ENCODE peak calls at places on chromosomes 16 and 17, in five cellular contexts. H is PC-3, M is GM23338, Q is heart left ventricle, I is tibial artery. Z is an unnamed sample.

GRCh38 chr16:69812213-69813014 is 50.3 kb downstream of the WWP2 start:
- DNase-seq in I (no peak), H (peak), Q (no peak), M (no peak), Z (no peak)

GRCh38 chr17:48420823-48421222 is 9.2 kb downstream of the SKAP1 start:
- DNase-seq in I (no peak), M (no peak), H (no peak), Q (no peak), Z (no peak)

GRCh38 chr16:3951861-3952332 is 71.4 kb upstream of the CREBBP start:
- DNase-seq in H (no peak), I (no peak), Q (no peak), M (no peak), Z (no peak)

GRCh38 chr16:57392694-57393093 is 11.9 kb upstream of the CCL17 start:
- DNase-seq in M (no peak), Q (no peak), H (peak), I (no peak), Z (no peak)

GRCh38 chr16:48378276-48378675 is 6.9 kb downstream of the SIAH1 start:
- DNase-seq in M (no peak), H (no peak), Q (no peak), I (no peak), Z (no peak)

GRCh38 chr17:67469208-67469980 is 92.3 kb downstream of the PITPNC1 start:
- DNase-seq in Q (no peak), M (peak), H (no peak), I (no peak), Z (peak)

GRCh38 chr17:74493381-74493833 is 27.0 kb downstream of the CD300A start:
- DNase-seq in I (peak), M (peak), H (peak), Q (peak), Z (peak)

GRCh38 chr17:75078097-75079022 is 9.4 kb upstream of the SLC16A5 start:
- DNase-seq in M (no peak), H (peak), Q (no peak), I (no peak), Z (no peak)

GRCh38 chr16:396605-397004 is 394 bp upstream of the NME4 start:
- DNase-seq in Q (peak), H (peak), I (no peak), M (peak), Z (peak)

GRCh38 chr17:50681260-50682200 is 26.2 kb downstream of the ANKRD40 start:
- DNase-seq in M (peak), H (peak), Q (peak), I (peak), Z (peak)

GRCh38 chr16:80526418-80527061 is 14.3 kb upstream of the DYNLRB2 start:
- DNase-seq in Q (peak), H (peak), M (peak), I (no peak), Z (peak)

GRCh38 chr17:83145358-83145738 is 65.9 kb downstream of the METRNL start:
- DNase-seq in M (no peak), I (no peak), H (no peak), Q (no peak), Z (no peak)

GRCh38 chr16:21169249-21169981 is 10.9 kb downstream of the LDAF1 start:
- DNase-seq in M (no peak), Q (no peak), H (no peak), I (no peak), Z (no peak)

GRCh38 chr17:5817475-5818395 is 233.4 kb upstream of the NLRP1 start:
- DNase-seq in I (no peak), Q (no peak), M (no peak), H (no peak), Z (no peak)

GRCh38 chr17:78356163-78356713 is 3.6 kb downstream of the SOCS3 start:
- DNase-seq in I (no peak), H (peak), Q (no peak), M (peak), Z (peak)

GRCh38 chr16:19595043-19595767 is 39.7 kb downstream of the VPS35L start:
- DNase-seq in M (no peak), Q (peak), H (peak), I (no peak), Z (peak)

GRCh38 chr16:25108054-25108453 is 3.5 kb upstream of the LCMT1 start:
- DNase-seq in M (peak), I (no peak), Q (no peak), H (peak), Z (no peak)

GRCh38 chr17:69339937-69340336 is 13.0 kb upstream of the ABCA5 start:
- DNase-seq in Q (no peak), I (no peak), H (peak), M (no peak), Z (no peak)

GRCh38 chr16:68062910-68063393 is 22.2 kb upstream of the NFATC3 start:
- DNase-seq in Q (no peak), H (no peak), I (no peak), M (no peak), Z (no peak)

GRCh38 chr17:77424585-77425344 is 284.0 kb downstream of the SEC14L1 start:
- DNase-seq in I (peak), H (no peak), M (no peak), Q (peak), Z (peak)

GRCh38 chr16:58501242-58502131 is 1.5 kb downstream of the NDRG4 start:
- DNase-seq in Q (no peak), M (peak), H (no peak), I (no peak), Z (peak)

GRCh38 chr17:66713533-66714042 is 121.3 kb upstream of the CACNG5 start:
- DNase-seq in M (no peak), H (no peak), Q (no peak), I (no peak), Z (no peak)

GRCh38 chr16:30956601-30957455 is 726 bp upstream of the SETD1A start:
- DNase-seq in I (peak), Q (peak), H (peak), M (peak), Z (peak)

GRCh38 chr16:68355447-68356248 is 44.8 kb downstream of the PRMT7 start:
- DNase-seq in M (peak), Q (no peak), I (no peak), H (no peak), Z (no peak)

DNA sequence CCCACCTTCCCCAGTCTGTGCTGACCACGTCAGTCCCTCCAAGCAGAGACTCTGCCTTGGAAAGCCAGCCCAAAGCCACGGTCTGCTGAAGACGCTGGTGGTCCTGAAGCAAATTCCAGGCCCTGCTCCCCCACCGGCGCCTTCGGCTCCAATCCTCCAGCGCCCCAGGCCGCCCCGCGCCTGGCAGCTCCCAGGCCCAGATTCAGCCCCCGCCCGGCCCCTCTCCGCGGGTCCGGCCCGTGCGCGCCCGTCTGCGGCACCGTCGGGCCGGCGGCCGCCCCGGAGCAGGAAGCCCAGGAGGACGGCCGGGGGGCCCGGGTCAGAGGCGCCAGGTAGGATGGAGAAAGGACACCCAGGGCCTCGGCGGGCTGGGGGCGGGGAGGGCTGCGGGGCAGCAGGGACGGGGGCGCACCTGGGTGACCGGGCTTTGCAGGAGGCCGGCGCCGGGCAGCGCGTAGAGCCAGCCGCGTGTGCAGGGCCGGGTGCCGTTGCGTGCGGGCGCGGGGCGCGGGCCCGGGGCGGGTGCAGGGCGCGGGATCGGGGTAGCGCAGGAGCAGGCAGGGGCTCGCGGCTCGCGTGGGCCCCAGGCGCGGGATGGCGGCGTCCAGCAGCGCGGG is 621 bp upstream of the SLC22A31 start:
- DNase-seq in I (no peak), Q (no peak), M (peak), H (no peak), Z (no peak)
- H3K4me3 ChIP-seq in I (peak), Q (no peak), M (peak), H (peak), Z (peak)

GRCh38 chr17:4715071-4715749 is 4.8 kb downstream of the ARRB2 start:
- DNase-seq in I (no peak), M (no peak), H (no peak), Q (no peak), Z (no peak)
- H3K4me3 ChIP-seq in I (no peak), M (no peak), H (no peak), Q (no peak), Z (no peak)

GRCh38 chr17:4607773-4608187 is 23.5 kb downstream of the SMTNL2 start:
- DNase-seq in M (no peak), I (peak), H (no peak), Q (peak), Z (peak)
- H3K4me3 ChIP-seq in M (no peak), I (no peak), H (no peak), Q (no peak), Z (no peak)

DNA sequence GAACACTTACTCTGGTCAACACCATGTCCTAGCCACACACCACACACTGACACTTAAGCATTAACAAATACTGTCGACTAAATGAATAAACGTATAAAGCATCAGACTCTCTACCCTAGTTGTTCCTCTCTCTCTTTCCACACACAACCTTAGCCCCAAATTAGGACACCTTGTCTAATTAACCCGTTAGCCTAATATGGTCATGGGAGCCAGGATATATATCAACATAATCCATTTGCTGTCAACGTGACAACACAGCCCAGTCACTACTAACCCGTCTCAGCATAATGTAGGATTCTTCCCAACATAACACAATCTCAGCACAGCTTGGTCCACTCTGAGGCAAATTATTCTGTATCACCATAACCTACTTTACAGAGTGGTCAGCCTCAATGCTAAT is 2.2 kb downstream of the DVL2 start:
- DNase-seq in Q (no peak), H (peak), I (no peak), M (no peak), Z (no peak)
- H3K4me3 ChIP-seq in Q (no peak), H (peak), I (no peak), M (peak), Z (no peak)

GRCh38 chr17:1095093-1095852 is 84.5 kb downstream of the ABR start:
- DNase-seq in H (no peak), I (peak), M (no peak), Q (no peak), Z (no peak)
- H3K4me3 ChIP-seq in H (no peak), I (no peak), M (no peak), Q (no peak), Z (no peak)

GRCh38 chr17:17944743-17945142 is 27.5 kb downstream of the TOM1L2 start:
- DNase-seq in H (no peak), I (no peak), M (no peak), Q (no peak), Z (no peak)
- H3K4me3 ChIP-seq in H (no peak), I (no peak), M (no peak), Q (no peak), Z (no peak)

GRCh38 chr17:4314618-4315017 is 50.8 kb upstream of the ANKFY1 start:
- DNase-seq in M (no peak), I (no peak), Q (no peak), H (no peak), Z (no peak)

GRCh38 chr17:4307179-4307930 is 43.6 kb upstream of the ANKFY1 start:
- DNase-seq in M (peak), I (no peak), Q (no peak), H (no peak), Z (no peak)

GRCh38 chr17:4314179-4314578 is 50.4 kb upstream of the ANKFY1 start:
- DNase-seq in M (no peak), Q (no peak), I (no peak), H (no peak), Z (no peak)

GRCh38 chr17:4313482-4314114 is 49.8 kb upstream of the ANKFY1 start:
- DNase-seq in M (no peak), H (no peak), Q (no peak), I (no peak), Z (no peak)

GRCh38 chr17:4310349-4311060 is 46.7 kb upstream of the ANKFY1 start:
- DNase-seq in M (peak), H (no peak), I (no peak), Q (peak), Z (peak)
- H3K4me3 ChIP-seq in M (no peak), H (no peak), I (no peak), Q (no peak), Z (no peak)

GRCh38 chr16:72311426-72311825 is 139.5 kb upstream of the PMFBP1 start:
- DNase-seq in Q (no peak), M (no peak), I (no peak), H (no peak), Z (no peak)

GRCh38 chr16:72313903-72314302 is 141.9 kb upstream of the PMFBP1 start:
- DNase-seq in Q (no peak), M (no peak), I (no peak), H (no peak), Z (no peak)

GRCh38 chr16:72312862-72313261 is 140.9 kb upstream of the PMFBP1 start:
- DNase-seq in Q (no peak), I (no peak), M (peak), H (no peak), Z (no peak)

DNA sequence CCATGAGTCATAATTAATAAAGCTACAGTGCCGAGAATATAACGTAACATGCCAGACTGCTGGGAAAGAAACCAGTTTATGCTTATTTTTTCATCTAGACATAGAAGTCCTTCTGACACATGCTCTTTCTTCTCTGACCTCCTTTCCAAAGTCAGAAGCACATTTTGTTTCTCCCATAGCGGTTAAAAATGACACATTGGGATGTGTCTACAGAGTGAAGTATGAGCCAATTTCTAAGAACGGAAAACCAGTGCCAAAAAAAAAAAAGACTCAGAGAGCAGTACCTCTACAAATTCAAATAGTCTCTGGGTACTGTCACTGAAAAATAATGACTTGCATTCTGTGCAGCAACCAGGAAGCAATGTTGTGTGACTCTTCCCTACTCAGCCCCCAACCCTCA is 145.4 kb upstream of the PMFBP1 start:
- DNase-seq in H (no peak), M (no peak), Q (no peak), I (no peak), Z (no peak)
- H3K4me3 ChIP-seq in H (no peak), M (no peak), Q (no peak), I (no peak), Z (no peak)

GRCh38 chr16:23148513-23149266 is 562 bp downstream of the USP31 start:
- DNase-seq in Q (peak), I (peak), H (peak), M (peak), Z (peak)

GRCh38 chr16:23147666-23148065 is 1.6 kb downstream of the USP31 start:
- DNase-seq in M (no peak), Q (no peak), I (no peak), H (no peak), Z (no peak)

GRCh38 chr16:23148166-23148512 is 1.1 kb downstream of the USP31 start:
- DNase-seq in Q (no peak), I (no peak), M (no peak), H (peak), Z (no peak)

GRCh38 chr16:23145608-23146007 is 3.6 kb downstream of the USP31 start:
- DNase-seq in I (no peak), Q (no peak), M (peak), H (peak), Z (no peak)

DNA sequence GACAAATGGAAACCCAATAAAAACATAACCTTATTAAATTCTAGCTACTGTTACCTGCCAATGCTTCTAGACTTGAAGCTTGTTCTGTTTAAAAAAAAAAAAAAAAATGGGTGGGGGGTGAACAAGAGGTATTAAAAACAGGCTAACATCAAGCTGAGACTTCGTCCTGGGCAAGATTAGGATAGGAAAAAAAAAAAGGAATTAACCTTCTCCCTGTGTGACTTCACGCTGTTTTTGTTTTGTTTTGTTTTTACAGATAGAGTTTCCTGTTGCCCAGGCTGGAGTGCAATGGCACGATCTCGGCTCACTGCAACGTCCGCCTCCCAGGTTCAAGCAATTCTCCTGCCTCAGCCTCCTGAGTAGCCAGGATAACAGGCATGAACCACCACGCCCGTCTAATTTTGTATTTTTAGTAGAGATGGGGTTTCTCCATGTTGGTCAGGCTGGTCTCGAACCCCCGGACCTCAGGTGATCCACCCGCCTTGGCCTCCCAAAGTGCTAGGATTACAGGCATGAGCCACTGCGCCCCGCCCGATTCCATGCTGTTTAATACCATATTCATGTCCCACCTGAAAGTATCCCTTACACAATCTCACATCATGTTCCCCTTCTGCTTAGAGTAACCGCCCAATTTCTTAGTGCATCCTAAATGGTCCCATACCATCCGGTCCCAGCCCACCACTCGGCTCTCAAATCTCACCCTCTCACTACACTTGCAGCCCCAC is 2.2 kb downstream of the USP31 start:
- DNase-seq in Q (no peak), M (no peak), H (no peak), I (no peak), Z (no peak)
- H3K4me3 ChIP-seq in Q (no peak), M (peak), H (peak), I (no peak), Z (no peak)

DNA sequence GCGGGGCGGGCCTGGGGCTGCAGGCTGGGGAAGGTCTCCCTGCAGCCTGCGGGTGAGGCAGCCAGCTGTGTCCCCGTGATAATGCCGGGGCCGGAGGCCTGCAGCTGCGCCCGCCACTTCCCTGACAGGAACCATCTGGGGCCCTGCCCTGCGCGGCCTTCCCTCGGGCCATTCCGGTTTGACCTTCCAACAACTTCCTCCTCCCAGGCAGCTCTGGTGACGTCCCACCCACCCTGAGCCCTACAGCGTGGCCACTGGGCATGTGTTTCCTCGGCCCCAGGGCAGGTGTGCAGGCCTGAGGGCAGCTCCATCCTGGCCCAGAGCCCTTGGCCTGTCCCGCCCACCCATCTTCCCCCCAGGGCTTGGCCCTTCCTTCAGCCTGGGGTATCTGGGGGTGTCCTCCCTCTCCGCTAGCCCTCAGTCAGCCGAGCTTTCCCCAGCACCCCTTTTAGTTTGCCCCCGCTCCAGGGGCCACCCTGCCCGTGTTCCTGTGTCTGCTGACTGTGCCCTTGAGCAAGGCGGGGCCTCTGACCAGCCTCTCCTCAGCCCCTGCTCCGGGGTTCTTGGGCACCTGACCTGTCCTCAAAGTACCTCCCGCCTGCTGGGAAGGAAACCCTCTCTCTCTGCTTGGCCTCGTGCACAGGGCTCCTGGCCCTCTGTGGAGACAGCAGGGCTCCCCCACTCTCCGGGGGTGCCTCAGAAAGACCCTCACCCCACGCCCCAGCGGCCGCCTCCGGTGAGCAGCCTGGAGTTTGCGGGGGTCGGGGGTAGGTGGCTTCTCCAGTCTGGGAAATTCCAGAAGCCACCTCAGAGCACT is at the start of gene CBFA2T3:
- DNase-seq in I (peak), Q (peak), M (no peak), H (no peak), Z (peak)
- H3K4me3 ChIP-seq in I (peak), Q (peak), M (no peak), H (no peak), Z (no peak)

Z was measured in testis.